ENCODE peak calls at places on chromosomes 5 and 9, in five cellular contexts. N, V, F, Q and W are unnamed samples.

GRCh38 chr9:111902396-111903147 is 6.0 kb downstream of the UGCG start:
- DNase-seq in N (no peak), V (no peak), F (no peak), Q (no peak), W (peak)

GRCh38 chr5:133025804-133026663 is at the start of gene ZCCHC10:
- DNase-seq in N (peak), V (peak), F (peak), Q (peak), W (peak)

GRCh38 chr5:67375606-67376005 is 179.0 kb upstream of the CD180 start:
- DNase-seq in N (no peak), V (peak), F (no peak), Q (no peak), W (no peak)

GRCh38 chr9:133351908-133352634 is 4.1 kb downstream of the RPL7A start:
- DNase-seq in N (no peak), V (peak), F (peak), Q (no peak), W (peak)

GRCh38 chr9:107878462-107878861 is 388.9 kb upstream of the KLF4 start:
- DNase-seq in N (no peak), V (no peak), F (no peak), Q (no peak), W (no peak)

GRCh38 chr5:64229163-64229774 is 63.6 kb downstream of the RNF180 start:
- DNase-seq in N (no peak), V (no peak), F (peak), Q (no peak), W (peak)

GRCh38 chr9:91907387-91908292 is 42.4 kb downstream of the ROR2 start:
- DNase-seq in N (no peak), V (no peak), F (no peak), Q (no peak), W (no peak)

GRCh38 chr5:178387061-178387855 is 154.7 kb upstream of the PHYKPL start:
- DNase-seq in N (no peak), V (no peak), F (no peak), Q (no peak), W (no peak)

GRCh38 chr9:110126986-110127864 is 80.7 kb downstream of the C9orf152 start:
- DNase-seq in N (no peak), V (no peak), F (peak), Q (peak), W (no peak)